ENCODE peak calls at places on chromosomes 5 and 9, in ten cellular contexts. U is SK-N-SH, A is kidney, D is heart right ventricle, C is right atrium auricular region, S is spleen, Y is ovary, M is transverse colon, H is heart left ventricle, R is uterus. F is an unnamed sample.

GRCh38 chr5:104843822-104844221 is 1281.2 kb upstream of the NUDT12 start:
- DNase-seq in M (no peak), C (no peak), D (no peak), R (no peak), S (no peak), A (no peak), U (no peak), Y (no peak), H (no peak), F (no peak)

GRCh38 chr5:5373351-5374033 is 49.0 kb upstream of the ICE1 start:
- DNase-seq in S (no peak), C (no peak), U (no peak), Y (no peak), D (no peak), R (peak; percentile 54), A (no peak), H (peak; percentile 32), M (no peak), F (no peak)

GRCh38 chr9:79542735-79543504 is 28.8 kb upstream of the TLE4 start:
- DNase-seq in C (no peak), S (no peak), A (no peak), M (no peak), H (no peak), R (no peak), U (no peak), Y (no peak), D (no peak), F (no peak)

GRCh38 chr9:85322592-85322991 is 419.2 kb downstream of the AGTPBP1 start:
- DNase-seq in D (no peak), U (no peak), M (no peak), H (no peak), C (no peak), S (no peak), Y (no peak), A (no peak), R (no peak), F (no peak)

GRCh38 chr9:63859475-63860215 is 1425.4 kb downstream of the FOXD4L5 start:
- DNase-seq in C (no peak), D (peak; percentile 28), S (peak; percentile 71), M (no peak), R (peak; percentile 20), U (peak; percentile 86), Y (peak; percentile 43), H (peak; percentile 20), A (peak; percentile 61), F (peak; percentile 66)

GRCh38 chr9:116278326-116278725 is 124.7 kb downstream of the PAPPA start:
- DNase-seq in A (no peak), Y (no peak), S (no peak), H (no peak), C (no peak), M (no peak), D (no peak), R (no peak), U (no peak), F (no peak)

GRCh38 chr9:115262477-115262876 is 144.5 kb upstream of the TNC start:
- DNase-seq in U (peak; percentile 73), D (peak; percentile 77), Y (no peak), M (peak; percentile 87), A (peak; percentile 88), S (no peak), R (peak; percentile 69), C (no peak), H (peak; percentile 84), F (peak; percentile 68)

GRCh38 chr5:52269853-52270252 is 517.9 kb upstream of the ITGA1 start:
- DNase-seq in A (no peak), Y (no peak), C (no peak), D (no peak), S (no peak), R (no peak), M (no peak), U (no peak), H (no peak), F (no peak)

GRCh38 chr5:16881253-16881652 is 54.8 kb downstream of the MYO10 start:
- DNase-seq in A (no peak), S (no peak), M (no peak), D (no peak), C (no peak), H (no peak), R (no peak), U (no peak), Y (no peak), F (no peak)

GRCh38 chr5:172701336-172702061 is 60.4 kb downstream of the NEURL1B start:
- DNase-seq in U (no peak), S (peak; percentile 75), R (no peak), Y (peak; percentile 22), D (no peak), M (no peak), C (no peak), A (peak; percentile 41), H (no peak), F (no peak)

GRCh38 chr5:88060194-88060593 is 208.5 kb downstream of the TMEM161B start:
- DNase-seq in R (no peak), C (no peak), S (no peak), U (no peak), A (no peak), D (no peak), M (no peak), H (no peak), Y (no peak), F (no peak)

GRCh38 chr9:105541838-105542237 is 16.1 kb upstream of the FKTN start:
- DNase-seq in H (no peak), A (no peak), D (no peak), R (no peak), U (no peak), C (no peak), Y (no peak), M (no peak), S (no peak), F (no peak)

GRCh38 chr5:169805527-169805934 is 168.5 kb downstream of the DOCK2 start:
- DNase-seq in U (no peak), A (no peak), Y (no peak), R (no peak), D (no peak), H (no peak), C (no peak), M (no peak), S (no peak), F (no peak)

GRCh38 chr5:33631139-33631538 is 190.4 kb downstream of the TARS1 start:
- DNase-seq in S (no peak), R (no peak), C (no peak), U (no peak), H (no peak), D (no peak), Y (no peak), M (no peak), A (no peak), F (no peak)

GRCh38 chr5:140007311-140007710 is 35.8 kb downstream of the NRG2 start:
- DNase-seq in D (no peak), H (no peak), U (no peak), A (no peak), Y (no peak), M (no peak), S (no peak), R (no peak), C (no peak), F (no peak)

GRCh38 chr5:154334406-154335041 is 111.3 kb upstream of the SAP30L start:
- DNase-seq in M (no peak), H (no peak), U (no peak), A (no peak), S (no peak), Y (no peak), D (no peak), C (no peak), R (no peak), F (no peak)

GRCh38 chr5:2747372-2748179 is 3.9 kb downstream of the IRX2 start:
- DNase-seq in Y (no peak), U (no peak), M (no peak), C (peak; percentile 44), R (no peak), S (no peak), H (no peak), D (no peak), A (no peak), F (no peak)

GRCh38 chr5:9423611-9424010 is 122.3 kb downstream of the SEMA5A start:
- DNase-seq in M (no peak), H (no peak), R (no peak), C (no peak), A (no peak), Y (no peak), D (no peak), S (no peak), U (no peak), F (no peak)

GRCh38 chr5:134500699-134501430 is 24.6 kb upstream of the JADE2 start:
- DNase-seq in U (no peak), C (no peak), H (no peak), A (peak; percentile 15), R (no peak), S (peak; percentile 29), M (no peak), Y (no peak), D (no peak), F (no peak)
- H3K27ac ChIP-seq in U (no peak overlapping the region), C (no peak overlapping the region), H (no peak overlapping the region), A (no peak overlapping the region), R (no peak overlapping the region), S (no peak overlapping the region), M (no peak overlapping the region), Y (no peak overlapping the region), D (no peak overlapping the region), F (no peak overlapping the region)

GRCh38 chr5:14332746-14333145 is 189.6 kb downstream of the TRIO start:
- DNase-seq in A (no peak), Y (no peak), D (no peak), M (no peak), C (no peak), U (no peak), H (no peak), R (no peak), S (no peak), F (no peak)
- H3K4me1 ChIP-seq in A (no peaks in the 10 kb centered on the region), Y (peaks cover 7% of the 10 kb centered on the region), D (no peaks in the 10 kb centered on the region), M (no peaks in the 10 kb centered on the region), C (no peaks in the 10 kb centered on the region), U (no peaks in the 10 kb centered on the region), H (no peaks in the 10 kb centered on the region), R (no peaks in the 10 kb centered on the region), S (peaks cover 36% of the 10 kb centered on the region), F (no peaks in the 10 kb centered on the region)

DNA sequence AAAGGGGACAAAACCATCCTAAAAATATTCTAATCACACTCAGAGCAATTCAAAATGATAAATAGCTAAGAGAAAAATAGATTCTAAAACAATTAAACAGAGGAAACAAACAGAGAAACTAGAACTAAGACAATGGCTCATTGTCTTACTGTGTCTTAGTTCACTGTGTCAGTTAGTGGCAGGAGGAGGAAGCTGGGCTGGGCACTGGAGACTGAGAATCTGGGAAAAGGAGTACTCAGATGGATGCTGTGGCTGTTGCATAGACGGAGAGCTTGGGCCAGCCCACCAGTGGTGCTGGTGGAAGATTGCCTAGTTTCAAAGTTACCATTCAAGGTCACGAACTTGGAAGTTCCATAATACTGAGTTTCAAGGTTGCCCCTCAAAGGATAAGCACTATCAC is 94.7 kb upstream of the IFNK start:
- DNase-seq in Y (no peak), S (no peak), D (no peak), C (no peak), H (no peak), R (no peak), M (peak; percentile 51), U (no peak), A (no peak), F (no peak)
- TF ChIP-seq CTCF in Y (no peak), S (no peak), D (no peak), C (no peak), H (no peak), R (no peak), M (no peak), U (no peak), A (no peak), F (no peak)

DNA sequence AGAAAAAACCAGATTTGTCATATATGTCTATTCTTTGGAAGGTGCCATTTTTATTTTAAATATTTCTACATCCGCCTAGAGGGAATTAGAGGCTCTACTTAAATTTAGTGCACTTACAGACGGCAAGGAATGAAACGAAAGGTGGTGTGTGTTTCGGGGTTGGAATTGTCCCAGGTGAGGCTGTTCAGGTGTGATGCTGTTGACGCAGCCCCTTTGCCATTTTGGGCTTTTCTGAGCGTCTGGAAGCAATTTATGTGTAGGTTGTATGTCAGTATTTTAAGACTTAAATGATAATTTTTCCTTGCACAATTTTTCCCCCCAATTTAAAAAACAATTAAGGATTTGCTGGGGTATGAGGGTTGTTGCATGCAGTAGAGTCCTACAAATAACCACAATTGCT is 2.0 kb downstream of the TENT4A start:
- DNase-seq in H (no peak), A (no peak), U (no peak), C (no peak), Y (no peak), R (no peak), S (no peak), M (no peak), D (no peak), F (no peak)
- H3K27ac ChIP-seq in H (no peak overlapping the region), A (no peak overlapping the region), U (no peak overlapping the region), C (no peak overlapping the region), Y (no peak overlapping the region), R (peak overlapping the region; percentile 97), S (no peak overlapping the region), M (peak overlapping the region; percentile 86), D (no peak overlapping the region), F (no peak overlapping the region)